ENCODE peak calls at places on chromosomes 1 and 21, in eight cellular contexts. One of them, this sample, is unnamed.

GRCh38 chr1:204842892-204843291 is 27.8 kb upstream of the NFASC start:
- DNase-seq in EL: peak; percentile 19
- DNase-seq in retinal pigment epithelial cell: no peak
- DNase-seq in substantia nigra: peak; percentile 70
- DNase-seq in sigmoid colon: no peak
- DNase-seq in ACHN: no peak
- DNase-seq in AG09319: no peak
- DNase-seq in hepatocyte: peak; percentile 77
- DNase-seq in this sample: no peak

GRCh38 chr1:58888776-58889341 is 105.0 kb upstream of the JUN start:
- DNase-seq in ACHN: no peak
- DNase-seq in sigmoid colon: no peak
- DNase-seq in AG09319: no peak
- DNase-seq in hepatocyte: no peak
- DNase-seq in EL: no peak
- DNase-seq in retinal pigment epithelial cell: no peak
- DNase-seq in substantia nigra: no peak
- DNase-seq in this sample: no peak

GRCh38 chr1:68904472-68904871 is 407.6 kb upstream of the DEPDC1 start:
- DNase-seq in EL: no peak
- DNase-seq in hepatocyte: peak; percentile 60
- DNase-seq in substantia nigra: no peak
- DNase-seq in retinal pigment epithelial cell: peak; percentile 51
- DNase-seq in sigmoid colon: no peak
- DNase-seq in ACHN: peak; percentile 36
- DNase-seq in AG09319: no peak
- DNase-seq in this sample: no peak

GRCh38 chr1:172343246-172344099 is 77.0 kb upstream of the C1orf105 start:
- DNase-seq in ACHN: peak; percentile 67
- DNase-seq in substantia nigra: no peak
- DNase-seq in EL: peak; percentile 86
- DNase-seq in AG09319: peak; percentile 70
- DNase-seq in retinal pigment epithelial cell: no peak
- DNase-seq in sigmoid colon: no peak
- DNase-seq in hepatocyte: peak; percentile 43
- DNase-seq in this sample: no peak

GRCh38 chr21:35469446-35469845 is 420.3 kb upstream of the RUNX1 start:
- DNase-seq in hepatocyte: no peak
- DNase-seq in retinal pigment epithelial cell: no peak
- DNase-seq in ACHN: no peak
- DNase-seq in sigmoid colon: no peak
- DNase-seq in AG09319: no peak
- DNase-seq in EL: no peak
- DNase-seq in substantia nigra: no peak
- DNase-seq in this sample: no peak

GRCh38 chr1:229693124-229693523 is 67.1 kb downstream of the URB2 start:
- DNase-seq in EL: no peak
- DNase-seq in hepatocyte: no peak
- DNase-seq in ACHN: no peak
- DNase-seq in substantia nigra: no peak
- DNase-seq in retinal pigment epithelial cell: no peak
- DNase-seq in sigmoid colon: no peak
- DNase-seq in AG09319: no peak
- DNase-seq in this sample: no peak

GRCh38 chr21:46667191-46667734 is 31.8 kb downstream of the PRMT2 start:
- DNase-seq in ACHN: peak; percentile 31
- DNase-seq in retinal pigment epithelial cell: no peak
- DNase-seq in substantia nigra: no peak
- DNase-seq in sigmoid colon: no peak
- DNase-seq in EL: peak; percentile 36
- DNase-seq in hepatocyte: no peak
- DNase-seq in AG09319: no peak
- DNase-seq in this sample: no peak

GRCh38 chr1:13804240-13804633 is 104.2 kb downstream of the PRDM2 start:
- DNase-seq in ACHN: no peak
- DNase-seq in AG09319: no peak
- DNase-seq in hepatocyte: no peak
- DNase-seq in EL: no peak
- DNase-seq in retinal pigment epithelial cell: no peak
- DNase-seq in substantia nigra: no peak
- DNase-seq in sigmoid colon: no peak
- DNase-seq in this sample: no peak

GRCh38 chr1:201022178-201022823 is 1.2 kb downstream of the KIF21B start:
- DNase-seq in EL: no peak
- DNase-seq in sigmoid colon: no peak
- DNase-seq in hepatocyte: no peak
- DNase-seq in retinal pigment epithelial cell: no peak
- DNase-seq in substantia nigra: no peak
- DNase-seq in ACHN: no peak
- DNase-seq in AG09319: no peak
- DNase-seq in this sample: no peak

GRCh38 chr21:41764558-41765392 is 2.1 kb downstream of the RIPK4 start:
- DNase-seq in retinal pigment epithelial cell: no peak
- DNase-seq in substantia nigra: no peak
- DNase-seq in EL: no peak
- DNase-seq in hepatocyte: peak; percentile 46
- DNase-seq in sigmoid colon: peak; percentile 15
- DNase-seq in ACHN: peak; percentile 74
- DNase-seq in AG09319: no peak
- DNase-seq in this sample: peak; percentile 13

GRCh38 chr1:13228343-13228781 is 2.4 kb upstream of the PRAMEF18 start:
- DNase-seq in hepatocyte: no peak
- DNase-seq in ACHN: peak; percentile 41
- DNase-seq in AG09319: no peak
- DNase-seq in EL: no peak
- DNase-seq in retinal pigment epithelial cell: no peak
- DNase-seq in sigmoid colon: no peak
- DNase-seq in substantia nigra: no peak
- DNase-seq in this sample: no peak

GRCh38 chr1:19643602-19644419 is at the start of gene NBL1:
- DNase-seq in hepatocyte: peak; percentile 80
- DNase-seq in retinal pigment epithelial cell: no peak
- DNase-seq in substantia nigra: peak; percentile 18
- DNase-seq in AG09319: no peak
- DNase-seq in ACHN: peak; percentile 71
- DNase-seq in EL: peak; percentile 67
- DNase-seq in sigmoid colon: peak; percentile 90
- DNase-seq in this sample: no peak

GRCh38 chr1:188669715-188670114 is 1807.9 kb downstream of the BRINP3 start:
- DNase-seq in ACHN: no peak
- DNase-seq in hepatocyte: no peak
- DNase-seq in substantia nigra: no peak
- DNase-seq in EL: peak; percentile 2
- DNase-seq in AG09319: no peak
- DNase-seq in sigmoid colon: no peak
- DNase-seq in retinal pigment epithelial cell: peak; percentile 36
- DNase-seq in this sample: no peak

GRCh38 chr1:62732327-62732726 is 44.1 kb upstream of the DOCK7 start:
- DNase-seq in EL: no peak
- DNase-seq in AG09319: no peak
- DNase-seq in retinal pigment epithelial cell: no peak
- DNase-seq in substantia nigra: no peak
- DNase-seq in sigmoid colon: no peak
- DNase-seq in hepatocyte: peak; percentile 52
- DNase-seq in ACHN: no peak
- DNase-seq in this sample: no peak

GRCh38 chr1:20477355-20478071 is 8.5 kb downstream of the CAMK2N1 start:
- DNase-seq in EL: no peak
- DNase-seq in retinal pigment epithelial cell: no peak
- DNase-seq in ACHN: no peak
- DNase-seq in AG09319: no peak
- DNase-seq in substantia nigra: peak; percentile 29
- DNase-seq in hepatocyte: no peak
- DNase-seq in sigmoid colon: peak; percentile 75
- DNase-seq in this sample: peak; percentile 46

GRCh38 chr1:9690440-9691107 is 39.0 kb downstream of the PIK3CD start:
- DNase-seq in EL: peak; percentile 18
- DNase-seq in retinal pigment epithelial cell: no peak
- DNase-seq in sigmoid colon: no peak
- DNase-seq in ACHN: no peak
- DNase-seq in hepatocyte: no peak
- DNase-seq in AG09319: no peak
- DNase-seq in substantia nigra: no peak
- DNase-seq in this sample: no peak

GRCh38 chr1:39081266-39082139 is 55.4 kb downstream of the NDUFS5 start:
- DNase-seq in AG09319: no peak
- DNase-seq in EL: peak; percentile 48
- DNase-seq in hepatocyte: peak; percentile 46
- DNase-seq in ACHN: no peak
- DNase-seq in retinal pigment epithelial cell: no peak
- DNase-seq in substantia nigra: no peak
- DNase-seq in sigmoid colon: no peak
- DNase-seq in this sample: peak; percentile 58

GRCh38 chr1:66399888-66400529 is 133.9 kb upstream of the SGIP1 start:
- DNase-seq in ACHN: no peak
- DNase-seq in retinal pigment epithelial cell: no peak
- DNase-seq in AG09319: no peak
- DNase-seq in hepatocyte: no peak
- DNase-seq in substantia nigra: no peak
- DNase-seq in EL: no peak
- DNase-seq in sigmoid colon: no peak
- DNase-seq in this sample: no peak

GRCh38 chr21:26843912-26844257 is 1.3 kb downstream of the ADAMTS1 start:
- DNase-seq in sigmoid colon: no peak
- DNase-seq in retinal pigment epithelial cell: no peak
- DNase-seq in ACHN: peak; percentile 55
- DNase-seq in AG09319: no peak
- DNase-seq in EL: peak; percentile 61
- DNase-seq in hepatocyte: peak; percentile 39
- DNase-seq in substantia nigra: no peak
- DNase-seq in this sample: no peak

GRCh38 chr1:179709841-179710329 is 33.2 kb upstream of the FAM163A start:
- DNase-seq in EL: peak; percentile 11
- DNase-seq in hepatocyte: no peak
- DNase-seq in sigmoid colon: no peak
- DNase-seq in AG09319: no peak
- DNase-seq in substantia nigra: no peak
- DNase-seq in retinal pigment epithelial cell: peak; percentile 20
- DNase-seq in ACHN: no peak
- DNase-seq in this sample: no peak

GRCh38 chr1:46804027-46804889 is 5.4 kb downstream of the CYP4B1 start:
- DNase-seq in hepatocyte: no peak
- DNase-seq in sigmoid colon: no peak
- DNase-seq in substantia nigra: no peak
- DNase-seq in AG09319: no peak
- DNase-seq in ACHN: no peak
- DNase-seq in EL: no peak
- DNase-seq in retinal pigment epithelial cell: no peak
- DNase-seq in this sample: no peak

GRCh38 chr1:185864331-185864730 is 130.1 kb downstream of the HMCN1 start:
- DNase-seq in sigmoid colon: no peak
- DNase-seq in ACHN: no peak
- DNase-seq in EL: no peak
- DNase-seq in hepatocyte: no peak
- DNase-seq in substantia nigra: no peak
- DNase-seq in AG09319: no peak
- DNase-seq in retinal pigment epithelial cell: no peak
- DNase-seq in this sample: no peak

GRCh38 chr1:195439661-195440060 is 1168.6 kb downstream of the KCNT2 start:
- DNase-seq in substantia nigra: no peak
- DNase-seq in AG09319: no peak
- DNase-seq in ACHN: no peak
- DNase-seq in hepatocyte: no peak
- DNase-seq in EL: no peak
- DNase-seq in sigmoid colon: no peak
- DNase-seq in retinal pigment epithelial cell: no peak
- DNase-seq in this sample: no peak

GRCh38 chr21:37219766-37220432 is 47.2 kb downstream of the VPS26C start:
- DNase-seq in retinal pigment epithelial cell: no peak
- DNase-seq in ACHN: no peak
- DNase-seq in EL: peak; percentile 8
- DNase-seq in hepatocyte: no peak
- DNase-seq in sigmoid colon: no peak
- DNase-seq in substantia nigra: no peak
- DNase-seq in AG09319: no peak
- DNase-seq in this sample: no peak

GRCh38 chr21:46284077-46284644 is 1.2 kb downstream of the MCM3AP start:
- DNase-seq in retinal pigment epithelial cell: no peak
- DNase-seq in ACHN: no peak
- DNase-seq in EL: no peak
- DNase-seq in hepatocyte: no peak
- DNase-seq in sigmoid colon: no peak
- DNase-seq in substantia nigra: no peak
- DNase-seq in AG09319: no peak
- DNase-seq in this sample: no peak

GRCh38 chr1:70706381-70707173 is 295.5 kb downstream of the CTH start:
- DNase-seq in substantia nigra: no peak
- DNase-seq in sigmoid colon: no peak
- DNase-seq in AG09319: no peak
- DNase-seq in ACHN: no peak
- DNase-seq in EL: peak; percentile 7
- DNase-seq in hepatocyte: no peak
- DNase-seq in retinal pigment epithelial cell: no peak
- DNase-seq in this sample: peak; percentile 73

GRCh38 chr1:226474443-226475111 is 66.7 kb upstream of the PARP1 start:
- DNase-seq in retinal pigment epithelial cell: no peak
- DNase-seq in EL: no peak
- DNase-seq in substantia nigra: no peak
- DNase-seq in ACHN: no peak
- DNase-seq in hepatocyte: no peak
- DNase-seq in sigmoid colon: no peak
- DNase-seq in AG09319: no peak
- DNase-seq in this sample: no peak

GRCh38 chr1:13754510-13755103 is 54.6 kb downstream of the PRDM2 start:
- DNase-seq in sigmoid colon: no peak
- DNase-seq in EL: peak; percentile 31
- DNase-seq in hepatocyte: no peak
- DNase-seq in substantia nigra: peak; percentile 22
- DNase-seq in retinal pigment epithelial cell: no peak
- DNase-seq in AG09319: no peak
- DNase-seq in ACHN: no peak
- DNase-seq in this sample: no peak

GRCh38 chr1:111463029-111463683 is 10.6 kb upstream of the C1orf162 start:
- DNase-seq in substantia nigra: no peak
- DNase-seq in hepatocyte: no peak
- DNase-seq in ACHN: peak; percentile 85
- DNase-seq in retinal pigment epithelial cell: no peak
- DNase-seq in sigmoid colon: no peak
- DNase-seq in AG09319: no peak
- DNase-seq in EL: peak; percentile 33
- DNase-seq in this sample: no peak

GRCh38 chr1:189962171-189962570 is 515.5 kb downstream of the BRINP3 start:
- DNase-seq in substantia nigra: no peak
- DNase-seq in sigmoid colon: no peak
- DNase-seq in ACHN: no peak
- DNase-seq in retinal pigment epithelial cell: peak; percentile 67
- DNase-seq in AG09319: no peak
- DNase-seq in hepatocyte: peak; percentile 56
- DNase-seq in EL: peak; percentile 17
- DNase-seq in this sample: no peak

GRCh38 chr1:46333300-46334029 is 7.1 kb upstream of the NSUN4 start:
- DNase-seq in sigmoid colon: no peak
- DNase-seq in ACHN: peak; percentile 75
- DNase-seq in retinal pigment epithelial cell: no peak
- DNase-seq in AG09319: no peak
- DNase-seq in EL: peak; percentile 44
- DNase-seq in substantia nigra: no peak
- DNase-seq in hepatocyte: peak; percentile 45
- DNase-seq in this sample: no peak

GRCh38 chr1:41365772-41366427 is 4.7 kb downstream of the FOXO6 start:
- DNase-seq in ACHN: no peak
- DNase-seq in AG09319: no peak
- DNase-seq in substantia nigra: peak; percentile 71
- DNase-seq in retinal pigment epithelial cell: no peak
- DNase-seq in hepatocyte: no peak
- DNase-seq in sigmoid colon: no peak
- DNase-seq in EL: no peak
- DNase-seq in this sample: no peak

GRCh38 chr1:244435562-244436205 is 16.0 kb downstream of the ADSS2 start:
- DNase-seq in ACHN: no peak
- DNase-seq in AG09319: no peak
- DNase-seq in hepatocyte: no peak
- DNase-seq in EL: peak; percentile 70
- DNase-seq in sigmoid colon: no peak
- DNase-seq in substantia nigra: peak; percentile 15
- DNase-seq in retinal pigment epithelial cell: no peak
- DNase-seq in this sample: no peak

GRCh38 chr1:57748696-57749095 is 324.8 kb upstream of the DAB1 start:
- DNase-seq in EL: no peak
- DNase-seq in ACHN: no peak
- DNase-seq in hepatocyte: no peak
- DNase-seq in AG09319: no peak
- DNase-seq in retinal pigment epithelial cell: no peak
- DNase-seq in sigmoid colon: no peak
- DNase-seq in substantia nigra: no peak
- DNase-seq in this sample: no peak

This sample was measured in chondrocyte.